ENCODE peak calls at places on chromosomes 16 and 17, in nine cellular contexts. One of them, this sample, is unnamed.

GRCh38 chr17:20066253-20066652 is 57.1 kb downstream of the SPECC1 start:
- DNase-seq in cardiac muscle cell: peak
- DNase-seq in neural progenitor cell: no peak
- DNase-seq in sigmoid colon: peak
- DNase-seq in BE2C: no peak
- DNase-seq in AG10803: peak
- DNase-seq in AG04450: peak
- DNase-seq in tibial artery: peak
- DNase-seq in cardiac fibroblast: peak
- DNase-seq in this sample: peak

GRCh38 chr17:74812109-74812864 is 36.1 kb upstream of the NAT9 start:
- DNase-seq in cardiac muscle cell: no peak
- DNase-seq in neural progenitor cell: peak
- DNase-seq in sigmoid colon: no peak
- DNase-seq in BE2C: no peak
- DNase-seq in AG10803: no peak
- DNase-seq in AG04450: no peak
- DNase-seq in tibial artery: no peak
- DNase-seq in cardiac fibroblast: no peak
- DNase-seq in this sample: no peak

GRCh38 chr17:12644623-12645022 is 21.1 kb upstream of the MYOCD start:
- DNase-seq in cardiac muscle cell: no peak
- DNase-seq in neural progenitor cell: no peak
- DNase-seq in sigmoid colon: no peak
- DNase-seq in BE2C: no peak
- DNase-seq in AG10803: no peak
- DNase-seq in AG04450: no peak
- DNase-seq in tibial artery: no peak
- DNase-seq in cardiac fibroblast: no peak
- DNase-seq in this sample: no peak

GRCh38 chr16:48146131-48146530 is 9.7 kb downstream of the ABCC12 start:
- DNase-seq in cardiac muscle cell: no peak
- DNase-seq in neural progenitor cell: no peak
- DNase-seq in sigmoid colon: no peak
- DNase-seq in BE2C: no peak
- DNase-seq in AG10803: no peak
- DNase-seq in AG04450: no peak
- DNase-seq in tibial artery: no peak
- DNase-seq in cardiac fibroblast: no peak
- DNase-seq in this sample: no peak

GRCh38 chr16:24508614-24509013 is 30.8 kb upstream of the RBBP6 start:
- DNase-seq in cardiac muscle cell: peak
- DNase-seq in neural progenitor cell: no peak
- DNase-seq in sigmoid colon: no peak
- DNase-seq in BE2C: no peak
- DNase-seq in AG10803: peak
- DNase-seq in AG04450: peak
- DNase-seq in tibial artery: no peak
- DNase-seq in cardiac fibroblast: peak
- DNase-seq in this sample: peak

GRCh38 chr17:8123695-8124349 is at the start of gene HES7:
- DNase-seq in cardiac muscle cell: no peak
- DNase-seq in neural progenitor cell: peak
- DNase-seq in sigmoid colon: peak
- DNase-seq in BE2C: peak
- DNase-seq in AG10803: no peak
- DNase-seq in AG04450: no peak
- DNase-seq in tibial artery: no peak
- DNase-seq in cardiac fibroblast: no peak
- DNase-seq in this sample: no peak

GRCh38 chr17:3639981-3640596 is 3.5 kb downstream of the CTNS start:
- DNase-seq in cardiac muscle cell: peak
- DNase-seq in neural progenitor cell: peak
- DNase-seq in sigmoid colon: no peak
- DNase-seq in BE2C: no peak
- DNase-seq in AG10803: peak
- DNase-seq in AG04450: no peak
- DNase-seq in tibial artery: no peak
- DNase-seq in cardiac fibroblast: peak
- DNase-seq in this sample: no peak

GRCh38 chr17:27398691-27399090 is 57.6 kb upstream of the KSR1 start:
- DNase-seq in cardiac muscle cell: no peak
- DNase-seq in neural progenitor cell: no peak
- DNase-seq in sigmoid colon: no peak
- DNase-seq in BE2C: no peak
- DNase-seq in AG10803: no peak
- DNase-seq in AG04450: no peak
- DNase-seq in tibial artery: no peak
- DNase-seq in cardiac fibroblast: no peak
- DNase-seq in this sample: no peak

GRCh38 chr17:45318561-45319230 is 1.9 kb upstream of the MAP3K14 start:
- DNase-seq in cardiac muscle cell: no peak
- DNase-seq in neural progenitor cell: no peak
- DNase-seq in sigmoid colon: no peak
- DNase-seq in BE2C: no peak
- DNase-seq in AG10803: no peak
- DNase-seq in AG04450: no peak
- DNase-seq in tibial artery: no peak
- DNase-seq in cardiac fibroblast: no peak
- DNase-seq in this sample: peak

GRCh38 chr17:75909051-75909811 is 4.5 kb upstream of the MRPL38 start:
- DNase-seq in cardiac muscle cell: no peak
- DNase-seq in neural progenitor cell: no peak
- DNase-seq in sigmoid colon: no peak
- DNase-seq in BE2C: peak
- DNase-seq in AG10803: no peak
- DNase-seq in AG04450: no peak
- DNase-seq in tibial artery: no peak
- DNase-seq in cardiac fibroblast: no peak
- DNase-seq in this sample: no peak

GRCh38 chr17:2949469-2950044 is 113.8 kb downstream of the OR1D5 start:
- DNase-seq in cardiac muscle cell: peak
- DNase-seq in neural progenitor cell: no peak
- DNase-seq in sigmoid colon: no peak
- DNase-seq in BE2C: no peak
- DNase-seq in AG10803: peak
- DNase-seq in AG04450: no peak
- DNase-seq in tibial artery: no peak
- DNase-seq in cardiac fibroblast: peak
- DNase-seq in this sample: peak

GRCh38 chr17:13931752-13932477 is 137.4 kb upstream of the COX10 start:
- DNase-seq in cardiac muscle cell: peak
- DNase-seq in neural progenitor cell: no peak
- DNase-seq in sigmoid colon: peak
- DNase-seq in BE2C: no peak
- DNase-seq in AG10803: peak
- DNase-seq in AG04450: no peak
- DNase-seq in tibial artery: peak
- DNase-seq in cardiac fibroblast: peak
- DNase-seq in this sample: peak

GRCh38 chr17:44759096-44759915 is 518 bp downstream of the ADAM11 start:
- DNase-seq in cardiac muscle cell: no peak
- DNase-seq in neural progenitor cell: peak
- DNase-seq in sigmoid colon: no peak
- DNase-seq in BE2C: no peak
- DNase-seq in AG10803: no peak
- DNase-seq in AG04450: no peak
- DNase-seq in tibial artery: no peak
- DNase-seq in cardiac fibroblast: no peak
- DNase-seq in this sample: no peak

DNA sequence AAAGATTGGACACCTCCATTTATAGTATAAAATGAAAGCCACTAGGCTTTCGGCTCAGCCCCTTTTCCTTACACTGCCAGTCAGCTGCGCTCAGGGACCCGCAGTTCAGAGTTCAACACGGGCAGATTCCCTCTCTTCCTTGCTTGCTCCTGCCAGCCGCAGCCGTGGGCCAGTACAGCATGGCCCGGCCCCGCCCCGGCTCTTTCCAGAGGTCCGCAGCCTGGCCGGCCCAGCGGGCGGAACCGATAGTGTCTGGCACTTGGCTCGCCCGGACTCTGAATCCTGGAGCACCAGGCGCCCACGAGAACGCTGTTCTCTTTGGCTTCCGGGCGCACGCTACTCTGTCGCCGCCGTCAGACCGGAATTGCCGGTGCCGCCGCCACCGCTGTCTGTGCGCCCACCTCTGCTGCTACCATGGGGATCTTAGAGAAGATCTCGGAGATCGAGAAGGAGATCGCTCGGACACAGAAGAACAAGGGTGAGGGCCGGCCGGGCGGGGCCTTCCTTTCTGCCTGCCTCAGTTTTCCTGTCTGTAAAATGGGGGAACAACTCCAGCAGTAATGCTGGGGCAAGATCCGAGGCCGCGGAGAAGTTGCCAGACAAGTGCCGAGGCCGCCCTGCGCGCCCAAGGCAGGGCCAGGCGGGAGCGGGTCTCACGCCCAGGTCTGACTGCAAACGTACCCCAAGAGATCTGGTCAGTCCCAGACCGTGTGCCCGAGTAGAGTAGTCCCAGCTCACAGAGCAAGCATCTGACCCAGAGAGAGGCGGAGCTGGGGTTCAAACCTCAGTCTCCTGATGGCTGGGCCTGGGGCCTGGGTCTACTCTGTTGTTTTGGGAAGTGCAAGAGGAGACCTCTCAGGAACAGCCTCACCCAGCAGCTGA is at the start of gene DRG2:
- DNase-seq in cardiac muscle cell: peak
- DNase-seq in neural progenitor cell: peak
- DNase-seq in sigmoid colon: peak
- DNase-seq in BE2C: peak
- DNase-seq in AG10803: peak
- DNase-seq in AG04450: peak
- DNase-seq in tibial artery: peak
- DNase-seq in cardiac fibroblast: peak
- DNase-seq in this sample: peak
- TF ChIP-seq CTCF in cardiac muscle cell: no peak
- TF ChIP-seq CTCF in neural progenitor cell: peak
- TF ChIP-seq CTCF in sigmoid colon: no peak
- TF ChIP-seq CTCF in BE2C: no peak
- TF ChIP-seq CTCF in AG10803: no peak
- TF ChIP-seq CTCF in AG04450: no peak
- TF ChIP-seq CTCF in tibial artery: no peak
- TF ChIP-seq CTCF in cardiac fibroblast: no peak
- TF ChIP-seq CTCF in this sample: no peak

GRCh38 chr16:1039762-1040161 is 32.8 kb upstream of the SSTR5 start:
- DNase-seq in cardiac muscle cell: no peak
- DNase-seq in neural progenitor cell: no peak
- DNase-seq in sigmoid colon: no peak
- DNase-seq in BE2C: no peak
- DNase-seq in AG10803: no peak
- DNase-seq in AG04450: no peak
- DNase-seq in tibial artery: no peak
- DNase-seq in cardiac fibroblast: no peak
- DNase-seq in this sample: no peak
- H3K4me3 ChIP-seq in cardiac muscle cell: no peak
- H3K4me3 ChIP-seq in neural progenitor cell: no peak
- H3K4me3 ChIP-seq in sigmoid colon: no peak
- H3K4me3 ChIP-seq in BE2C: no peak
- H3K4me3 ChIP-seq in AG10803: no peak
- H3K4me3 ChIP-seq in AG04450: no peak
- H3K4me3 ChIP-seq in tibial artery: no peak
- H3K4me3 ChIP-seq in cardiac fibroblast: no peak
- H3K4me3 ChIP-seq in this sample: no peak

DNA sequence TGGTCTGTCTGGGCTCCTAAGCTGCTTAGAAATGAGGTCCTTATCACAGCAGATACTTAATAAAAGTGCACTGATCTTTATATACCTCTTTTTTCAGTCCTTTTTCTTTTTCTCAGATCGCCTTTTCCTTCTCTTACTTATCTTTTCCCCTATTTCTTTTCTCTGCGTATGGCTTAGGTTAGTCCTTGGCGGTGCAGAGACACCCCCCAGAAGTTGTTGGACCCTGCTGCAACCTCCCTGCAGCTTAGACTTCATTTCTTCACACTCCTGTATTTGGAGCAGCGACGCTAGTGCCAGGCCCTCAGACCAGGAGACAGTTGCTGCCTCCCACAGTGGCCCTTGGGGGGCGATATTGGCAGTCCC is 67.6 kb downstream of the CENPV start:
- DNase-seq in cardiac muscle cell: no peak
- DNase-seq in neural progenitor cell: no peak
- DNase-seq in sigmoid colon: no peak
- DNase-seq in BE2C: no peak
- DNase-seq in AG10803: no peak
- DNase-seq in AG04450: no peak
- DNase-seq in tibial artery: no peak
- DNase-seq in cardiac fibroblast: no peak
- DNase-seq in this sample: no peak
- TF ChIP-seq CTCF in cardiac muscle cell: peak
- TF ChIP-seq CTCF in neural progenitor cell: peak
- TF ChIP-seq CTCF in sigmoid colon: no peak
- TF ChIP-seq CTCF in BE2C: peak
- TF ChIP-seq CTCF in AG10803: peak
- TF ChIP-seq CTCF in AG04450: peak
- TF ChIP-seq CTCF in tibial artery: no peak
- TF ChIP-seq CTCF in cardiac fibroblast: peak
- TF ChIP-seq CTCF in this sample: peak

GRCh38 chr16:67482260-67482924 is 955 bp downstream of the AGRP start:
- DNase-seq in cardiac muscle cell: no peak
- DNase-seq in neural progenitor cell: no peak
- DNase-seq in sigmoid colon: no peak
- DNase-seq in BE2C: no peak
- DNase-seq in AG10803: no peak
- DNase-seq in AG04450: no peak
- DNase-seq in tibial artery: no peak
- DNase-seq in cardiac fibroblast: no peak
- DNase-seq in this sample: no peak

GRCh38 chr16:67480833-67481560 is at the start of gene ATP6V0D1:
- DNase-seq in cardiac muscle cell: peak
- DNase-seq in neural progenitor cell: peak
- DNase-seq in sigmoid colon: peak
- DNase-seq in BE2C: peak
- DNase-seq in AG10803: peak
- DNase-seq in AG04450: peak
- DNase-seq in tibial artery: peak
- DNase-seq in cardiac fibroblast: peak
- DNase-seq in this sample: peak

GRCh38 chr16:67481561-67482259 is 753 bp upstream of the ATP6V0D1 start:
- DNase-seq in cardiac muscle cell: peak
- DNase-seq in neural progenitor cell: no peak
- DNase-seq in sigmoid colon: peak
- DNase-seq in BE2C: peak
- DNase-seq in AG10803: no peak
- DNase-seq in AG04450: no peak
- DNase-seq in tibial artery: no peak
- DNase-seq in cardiac fibroblast: peak
- DNase-seq in this sample: no peak

GRCh38 chr16:67483731-67484525 is 581 bp upstream of the AGRP start:
- DNase-seq in cardiac muscle cell: no peak
- DNase-seq in neural progenitor cell: no peak
- DNase-seq in sigmoid colon: no peak
- DNase-seq in BE2C: no peak
- DNase-seq in AG10803: no peak
- DNase-seq in AG04450: no peak
- DNase-seq in tibial artery: no peak
- DNase-seq in cardiac fibroblast: no peak
- DNase-seq in this sample: no peak

DNA sequence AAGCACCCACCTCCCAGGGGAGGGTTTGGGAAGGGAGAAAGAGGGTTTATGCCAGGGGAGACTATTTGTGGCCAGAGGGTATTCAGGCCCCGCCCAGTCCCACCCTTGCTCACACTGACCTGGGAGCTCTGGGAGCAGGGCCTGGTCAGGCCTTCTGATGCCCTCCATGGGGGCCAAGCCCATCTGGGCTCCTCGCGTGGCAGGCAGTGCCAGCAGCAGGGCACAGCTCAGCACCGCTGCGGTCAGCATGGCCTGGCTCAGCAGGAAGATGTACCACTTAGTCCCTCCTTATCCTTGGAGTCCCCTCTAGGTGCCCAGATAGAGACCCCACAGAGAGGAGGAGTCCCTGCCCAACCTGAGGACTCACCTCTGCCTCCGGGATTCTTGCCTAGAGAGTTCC is at the start of gene AGRP:
- DNase-seq in cardiac muscle cell: no peak
- DNase-seq in neural progenitor cell: no peak
- DNase-seq in sigmoid colon: no peak
- DNase-seq in BE2C: no peak
- DNase-seq in AG10803: no peak
- DNase-seq in AG04450: no peak
- DNase-seq in tibial artery: no peak
- DNase-seq in cardiac fibroblast: no peak
- DNase-seq in this sample: no peak
- H3K4me3 ChIP-seq in cardiac muscle cell: no peak
- H3K4me3 ChIP-seq in neural progenitor cell: no peak
- H3K4me3 ChIP-seq in sigmoid colon: no peak
- H3K4me3 ChIP-seq in BE2C: no peak
- H3K4me3 ChIP-seq in AG10803: no peak
- H3K4me3 ChIP-seq in AG04450: no peak
- H3K4me3 ChIP-seq in tibial artery: no peak
- H3K4me3 ChIP-seq in cardiac fibroblast: no peak
- H3K4me3 ChIP-seq in this sample: no peak

This sample was measured in epithelial cell of esophagus.